ENCODE peak calls at places on chromosomes 1 and 21, in ten cellular contexts. One of them, this sample, is unnamed.

GRCh38 chr21:38392722-38393121 is 105.6 kb downstream of the ERG start:
- DNase-seq in IMR-90: no peak
- DNase-seq in fibroblast of lung: no peak
- DNase-seq in thyroid gland: no peak
- DNase-seq in cardiac muscle cell: no peak
- DNase-seq in stomach: no peak
- DNase-seq in heart right ventricle: no peak
- DNase-seq in gastrocnemius medialis: no peak
- DNase-seq in ovary: no peak
- DNase-seq in right lobe of liver: no peak
- DNase-seq in this sample: no peak

GRCh38 chr1:29651684-29652665 is 415.7 kb downstream of the PTPRU start:
- DNase-seq in ovary: no peak
- DNase-seq in right lobe of liver: peak; percentile 37
- DNase-seq in cardiac muscle cell: no peak
- DNase-seq in fibroblast of lung: no peak
- DNase-seq in gastrocnemius medialis: no peak
- DNase-seq in stomach: peak; percentile 10
- DNase-seq in heart right ventricle: peak; percentile 1
- DNase-seq in IMR-90: no peak
- DNase-seq in thyroid gland: no peak
- DNase-seq in this sample: peak; percentile 39

GRCh38 chr1:64093941-64094340 is 109.5 kb upstream of the UBE2U start:
- DNase-seq in cardiac muscle cell: peak; percentile 34
- DNase-seq in stomach: no peak
- DNase-seq in heart right ventricle: no peak
- DNase-seq in ovary: no peak
- DNase-seq in right lobe of liver: no peak
- DNase-seq in gastrocnemius medialis: no peak
- DNase-seq in fibroblast of lung: peak; percentile 90
- DNase-seq in IMR-90: peak; percentile 64
- DNase-seq in thyroid gland: no peak
- DNase-seq in this sample: no peak

GRCh38 chr1:7265771-7266371 is 480.6 kb downstream of the CAMTA1 start:
- DNase-seq in gastrocnemius medialis: no peak
- DNase-seq in stomach: peak; percentile 95
- DNase-seq in ovary: no peak
- DNase-seq in cardiac muscle cell: peak; percentile 34
- DNase-seq in IMR-90: peak; percentile 97
- DNase-seq in fibroblast of lung: peak; percentile 82
- DNase-seq in right lobe of liver: peak; percentile 93
- DNase-seq in thyroid gland: peak; percentile 70
- DNase-seq in heart right ventricle: no peak
- DNase-seq in this sample: no peak

GRCh38 chr1:230509281-230509977 is 83.3 kb upstream of the PGBD5 start:
- DNase-seq in stomach: no peak
- DNase-seq in right lobe of liver: no peak
- DNase-seq in gastrocnemius medialis: no peak
- DNase-seq in heart right ventricle: no peak
- DNase-seq in IMR-90: peak; percentile 82
- DNase-seq in cardiac muscle cell: peak; percentile 79
- DNase-seq in thyroid gland: no peak
- DNase-seq in ovary: no peak
- DNase-seq in fibroblast of lung: peak; percentile 82
- DNase-seq in this sample: no peak

GRCh38 chr21:44510508-44511218 is 29.3 kb downstream of the KRTAP10-1 start:
- DNase-seq in heart right ventricle: peak; percentile 23
- DNase-seq in ovary: no peak
- DNase-seq in IMR-90: no peak
- DNase-seq in right lobe of liver: peak; percentile 77
- DNase-seq in fibroblast of lung: peak; percentile 17
- DNase-seq in cardiac muscle cell: peak; percentile 46
- DNase-seq in stomach: peak; percentile 77
- DNase-seq in thyroid gland: peak; percentile 77
- DNase-seq in gastrocnemius medialis: no peak
- DNase-seq in this sample: peak; percentile 94

GRCh38 chr1:181664543-181664942 is 181.2 kb downstream of the CACNA1E start:
- DNase-seq in right lobe of liver: no peak
- DNase-seq in gastrocnemius medialis: no peak
- DNase-seq in ovary: no peak
- DNase-seq in IMR-90: no peak
- DNase-seq in thyroid gland: no peak
- DNase-seq in fibroblast of lung: no peak
- DNase-seq in cardiac muscle cell: no peak
- DNase-seq in heart right ventricle: no peak
- DNase-seq in stomach: no peak
- DNase-seq in this sample: no peak

GRCh38 chr1:65890201-65890600 is 97.5 kb downstream of the PDE4B start:
- DNase-seq in heart right ventricle: no peak
- DNase-seq in ovary: no peak
- DNase-seq in right lobe of liver: no peak
- DNase-seq in IMR-90: peak; percentile 82
- DNase-seq in fibroblast of lung: peak; percentile 83
- DNase-seq in stomach: no peak
- DNase-seq in cardiac muscle cell: no peak
- DNase-seq in gastrocnemius medialis: no peak
- DNase-seq in thyroid gland: no peak
- DNase-seq in this sample: no peak

GRCh38 chr1:64669098-64669675 is 75.7 kb upstream of the RAVER2 start:
- DNase-seq in cardiac muscle cell: peak; percentile 10
- DNase-seq in ovary: no peak
- DNase-seq in fibroblast of lung: no peak
- DNase-seq in right lobe of liver: no peak
- DNase-seq in IMR-90: peak; percentile 10
- DNase-seq in heart right ventricle: no peak
- DNase-seq in thyroid gland: no peak
- DNase-seq in gastrocnemius medialis: no peak
- DNase-seq in stomach: no peak
- DNase-seq in this sample: no peak

GRCh38 chr1:32332290-32333079 is 3.5 kb downstream of the MARCKSL1 start:
- DNase-seq in gastrocnemius medialis: no peak
- DNase-seq in ovary: no peak
- DNase-seq in IMR-90: no peak
- DNase-seq in cardiac muscle cell: no peak
- DNase-seq in thyroid gland: peak; percentile 75
- DNase-seq in stomach: no peak
- DNase-seq in right lobe of liver: no peak
- DNase-seq in fibroblast of lung: no peak
- DNase-seq in heart right ventricle: no peak
- DNase-seq in this sample: no peak

DNA sequence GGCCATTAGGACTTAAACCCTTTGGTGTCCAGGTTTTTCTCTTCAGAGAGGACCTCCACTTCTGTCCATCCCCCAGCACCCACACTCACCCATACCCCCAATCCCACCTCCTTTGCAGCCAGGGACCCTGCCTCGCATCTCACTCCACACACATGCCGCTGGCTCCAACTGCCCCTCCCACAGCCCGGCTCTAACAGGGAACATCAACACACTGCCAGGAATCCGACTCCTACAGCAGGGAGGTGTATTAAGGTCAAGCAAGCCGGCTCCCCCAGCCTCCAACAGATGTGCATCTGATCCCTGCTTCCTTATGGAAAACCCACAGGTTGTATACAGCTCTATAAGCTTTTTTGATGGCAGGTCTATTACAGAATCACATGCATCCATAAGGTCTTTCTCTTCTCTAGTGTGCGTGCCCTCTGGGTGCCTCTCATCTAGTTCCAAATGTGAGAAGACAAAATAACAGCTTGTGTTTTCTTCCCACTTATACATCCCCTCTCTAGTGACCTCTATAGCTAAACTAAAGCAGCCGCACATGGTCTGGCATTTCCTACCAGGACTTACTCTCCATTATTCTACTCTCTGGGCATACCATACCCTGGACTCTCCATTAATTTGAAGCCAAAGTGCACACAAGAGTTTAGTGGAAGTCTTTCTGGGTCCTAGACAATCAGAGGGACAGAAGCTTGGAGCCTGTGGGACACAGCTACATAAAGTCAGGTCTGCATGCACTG is 16.3 kb downstream of the PIK3C2B start:
- DNase-seq in fibroblast of lung: no peak
- DNase-seq in gastrocnemius medialis: peak; percentile 32
- DNase-seq in IMR-90: no peak
- DNase-seq in cardiac muscle cell: no peak
- DNase-seq in right lobe of liver: no peak
- DNase-seq in thyroid gland: no peak
- DNase-seq in stomach: no peak
- DNase-seq in heart right ventricle: no peak
- DNase-seq in ovary: no peak
- DNase-seq in this sample: no peak
- TF ChIP-seq CTCF in fibroblast of lung: no peak
- TF ChIP-seq CTCF in gastrocnemius medialis: no peak
- TF ChIP-seq CTCF in IMR-90: no peak
- TF ChIP-seq CTCF in cardiac muscle cell: no peak
- TF ChIP-seq CTCF in right lobe of liver: no peak
- TF ChIP-seq CTCF in thyroid gland: no peak
- TF ChIP-seq CTCF in stomach: no peak
- TF ChIP-seq CTCF in heart right ventricle: no peak
- TF ChIP-seq CTCF in ovary: no peak
- TF ChIP-seq CTCF in this sample: no peak

DNA sequence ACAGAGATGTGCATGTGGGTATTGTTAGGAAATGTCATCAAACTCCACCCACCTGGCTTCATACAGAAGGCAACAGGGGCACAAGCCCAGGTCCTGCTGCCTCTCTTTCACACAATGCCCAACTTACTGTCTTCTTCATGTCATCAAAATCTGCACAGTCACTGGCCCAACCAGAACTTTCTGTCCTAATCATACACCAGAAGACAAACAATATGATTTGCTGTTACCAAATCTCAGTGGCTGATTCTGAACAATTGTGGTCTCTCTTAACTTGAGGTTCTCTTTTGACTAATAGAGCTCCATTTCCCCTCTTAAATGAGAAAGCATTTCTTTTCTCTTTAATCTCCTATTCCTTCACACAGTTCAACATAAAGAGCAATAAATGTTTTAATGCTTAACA is 7.7 kb downstream of the HSD3B2 start:
- DNase-seq in ovary: no peak
- DNase-seq in cardiac muscle cell: no peak
- DNase-seq in thyroid gland: no peak
- DNase-seq in heart right ventricle: no peak
- DNase-seq in gastrocnemius medialis: no peak
- DNase-seq in IMR-90: no peak
- DNase-seq in right lobe of liver: no peak
- DNase-seq in stomach: no peak
- DNase-seq in fibroblast of lung: no peak
- DNase-seq in this sample: no peak
- H3K4me1 ChIP-seq in ovary: no peaks in the 10 kb centered on the region
- H3K4me1 ChIP-seq in cardiac muscle cell: no peaks in the 10 kb centered on the region
- H3K4me1 ChIP-seq in thyroid gland: no peaks in the 10 kb centered on the region
- H3K4me1 ChIP-seq in heart right ventricle: no peaks in the 10 kb centered on the region
- H3K4me1 ChIP-seq in gastrocnemius medialis: no peaks in the 10 kb centered on the region
- H3K4me1 ChIP-seq in IMR-90: no peaks in the 10 kb centered on the region
- H3K4me1 ChIP-seq in right lobe of liver: peaks cover 5% of the 10 kb centered on the region
- H3K4me1 ChIP-seq in stomach: no peaks in the 10 kb centered on the region
- H3K4me1 ChIP-seq in fibroblast of lung: no peaks in the 10 kb centered on the region
- H3K4me1 ChIP-seq in this sample: no peaks in the 10 kb centered on the region

DNA sequence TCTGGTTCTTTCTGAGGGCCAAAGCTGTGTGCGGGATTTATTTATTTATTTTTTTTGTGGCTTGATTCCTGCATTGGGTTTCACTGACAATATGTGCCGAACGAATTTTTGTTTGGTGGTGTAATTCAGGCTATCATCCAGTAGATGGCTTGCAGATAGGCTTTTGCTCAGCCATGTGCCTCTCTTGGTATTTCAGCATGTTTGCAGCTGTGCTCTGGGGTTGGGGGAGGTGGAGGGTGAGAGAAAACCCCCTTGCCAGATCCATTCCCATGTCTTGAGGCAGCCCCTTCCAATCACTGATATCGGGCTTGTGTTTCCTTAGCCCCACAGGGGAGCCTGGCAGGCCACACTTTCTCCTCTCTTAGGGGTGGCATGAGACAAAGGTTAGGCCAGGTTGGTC is 302.4 kb downstream of the PTGER3 start:
- DNase-seq in stomach: no peak
- DNase-seq in fibroblast of lung: no peak
- DNase-seq in ovary: no peak
- DNase-seq in cardiac muscle cell: no peak
- DNase-seq in IMR-90: no peak
- DNase-seq in right lobe of liver: no peak
- DNase-seq in gastrocnemius medialis: no peak
- DNase-seq in thyroid gland: no peak
- DNase-seq in heart right ventricle: no peak
- DNase-seq in this sample: no peak
- TF ChIP-seq CTCF in stomach: no peak
- TF ChIP-seq CTCF in fibroblast of lung: no peak
- TF ChIP-seq CTCF in ovary: no peak
- TF ChIP-seq CTCF in cardiac muscle cell: peak; percentile 7
- TF ChIP-seq CTCF in IMR-90: peak; percentile 8
- TF ChIP-seq CTCF in right lobe of liver: peak; percentile 20
- TF ChIP-seq CTCF in gastrocnemius medialis: no peak
- TF ChIP-seq CTCF in thyroid gland: no peak
- TF ChIP-seq CTCF in heart right ventricle: no peak
- TF ChIP-seq CTCF in this sample: no peak

DNA sequence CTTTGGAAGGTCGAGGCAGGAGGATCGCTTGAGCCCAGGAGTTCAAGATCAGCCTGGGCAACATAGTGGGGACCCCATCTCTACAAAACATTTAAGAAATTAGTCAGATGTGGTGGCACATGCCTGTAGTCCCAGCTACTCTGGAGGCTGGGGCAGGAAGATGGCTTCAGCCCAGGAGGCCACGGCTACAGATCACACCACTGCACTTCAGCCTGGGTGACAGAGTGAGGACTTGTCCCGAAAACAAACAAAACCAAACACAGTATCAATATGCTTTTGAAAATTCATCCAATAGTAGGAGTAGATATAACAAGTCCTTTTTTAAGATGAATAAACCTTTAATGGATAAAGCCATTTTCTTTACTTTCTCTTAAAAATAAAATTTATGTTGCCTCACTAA is 8.5 kb downstream of the APP start:
- DNase-seq in right lobe of liver: peak; percentile 56
- DNase-seq in IMR-90: no peak
- DNase-seq in heart right ventricle: no peak
- DNase-seq in ovary: no peak
- DNase-seq in cardiac muscle cell: no peak
- DNase-seq in fibroblast of lung: no peak
- DNase-seq in stomach: no peak
- DNase-seq in gastrocnemius medialis: no peak
- DNase-seq in thyroid gland: no peak
- DNase-seq in this sample: no peak
- H3K4me1 ChIP-seq in right lobe of liver: peaks cover 26% of the 10 kb centered on the region
- H3K4me1 ChIP-seq in IMR-90: peaks cover 11% of the 10 kb centered on the region
- H3K4me1 ChIP-seq in heart right ventricle: no peaks in the 10 kb centered on the region
- H3K4me1 ChIP-seq in ovary: peaks cover 7% of the 10 kb centered on the region
- H3K4me1 ChIP-seq in cardiac muscle cell: peaks cover 21% of the 10 kb centered on the region
- H3K4me1 ChIP-seq in fibroblast of lung: peaks cover 9% of the 10 kb centered on the region
- H3K4me1 ChIP-seq in stomach: peaks cover 12% of the 10 kb centered on the region
- H3K4me1 ChIP-seq in gastrocnemius medialis: peaks cover 4% of the 10 kb centered on the region
- H3K4me1 ChIP-seq in thyroid gland: peaks cover 59% of the 10 kb centered on the region
- H3K4me1 ChIP-seq in this sample: no peaks in the 10 kb centered on the region